ENCODE peak calls at places on chromosomes 7 and 10, in four cellular contexts. X, J, K and G are unnamed samples.

GRCh38 chr10:86365346-86366032 is 1.1 kb downstream of the GRID1 start:
- DNase-seq in X (no peak), J (peak), K (no peak), G (no peak)

GRCh38 chr7:100583132-100584045 is 2.5 kb downstream of the LRCH4 start:
- DNase-seq in X (no peak), J (peak), K (no peak), G (no peak)

GRCh38 chr7:8064828-8065227 is 96.2 kb downstream of the GLCCI1 start:
- DNase-seq in X (no peak), J (no peak), K (no peak), G (no peak)

GRCh38 chr7:115749924-115750323 is 280.6 kb downstream of the TFEC start:
- DNase-seq in X (no peak), J (no peak), K (no peak), G (peak)

GRCh38 chr10:10320981-10321380 is 696.7 kb upstream of the CELF2 start:
- DNase-seq in X (no peak), J (no peak), K (no peak), G (no peak)

GRCh38 chr10:133024711-133025557 is 62.8 kb upstream of the ADGRA1 start:
- DNase-seq in X (no peak), J (no peak), K (no peak), G (no peak)

GRCh38 chr7:37916673-37917660 is at the start of gene SFRP4:
- DNase-seq in X (peak), J (peak), K (no peak), G (peak)

GRCh38 chr7:158649279-158649678 is 55.3 kb downstream of the NCAPG2 start:
- DNase-seq in X (peak), J (no peak), K (peak), G (no peak)

GRCh38 chr7:132180481-132180880 is 395.8 kb downstream of the PLXNA4 start:
- DNase-seq in X (no peak), J (no peak), K (no peak), G (no peak)

GRCh38 chr7:4958477-4959301 is at the start of gene MMD2:
- DNase-seq in X (no peak), J (peak), K (no peak), G (peak)

GRCh38 chr10:5445006-5445405 is 32.6 kb downstream of the NET1 start:
- DNase-seq in X (no peak), J (no peak), K (no peak), G (no peak)

GRCh38 chr10:73646598-73647041 is 5.3 kb upstream of the MYOZ1 start:
- DNase-seq in X (no peak), J (no peak), K (no peak), G (no peak)

GRCh38 chr7:145868935-145869334 is 247.7 kb upstream of the CNTNAP2 start:
- DNase-seq in X (no peak), J (no peak), K (no peak), G (no peak)

GRCh38 chr7:28144266-28144665 is 36.3 kb downstream of the JAZF1 start:
- DNase-seq in X (no peak), J (no peak), K (no peak), G (peak)

GRCh38 chr7:158976468-158976848 is 120.1 kb downstream of the DYNC2I1 start:
- DNase-seq in X (no peak), J (peak), K (no peak), G (no peak)

GRCh38 chr10:93060887-93061593 is 442 bp downstream of the CYP26C1 start:
- DNase-seq in X (no peak), J (no peak), K (no peak), G (no peak)

GRCh38 chr7:105149827-105150226 is 135.8 kb downstream of the KMT2E start:
- DNase-seq in X (no peak), J (no peak), K (peak), G (no peak)

GRCh38 chr10:30059209-30060107 is at the start of gene JCAD:
- DNase-seq in X (peak), J (peak), K (no peak), G (no peak)

GRCh38 chr10:13257621-13258150 is 23.5 kb upstream of the UCMA start:
- DNase-seq in X (no peak), J (no peak), K (no peak), G (no peak)

GRCh38 chr10:48476279-48476982 is 128.4 kb downstream of the ARHGAP22 start:
- DNase-seq in X (no peak), J (peak), K (no peak), G (peak)

GRCh38 chr7:141071260-141071854 is 2.5 kb upstream of the TMEM178B start:
- DNase-seq in X (peak), J (no peak), K (no peak), G (peak)

GRCh38 chr10:118307237-118307636 is 34.9 kb downstream of the FAM204A start:
- DNase-seq in X (no peak), J (no peak), K (no peak), G (no peak)

GRCh38 chr7:142516038-142516501 is 233.2 kb upstream of the PRSS1 start:
- DNase-seq in X (peak), J (no peak), K (no peak), G (peak)

GRCh38 chr7:158824028-158824427 is 5.3 kb downstream of the ESYT2 start:
- DNase-seq in X (no peak), J (no peak), K (no peak), G (no peak)

GRCh38 chr10:14691359-14691758 is 83.3 kb downstream of the FAM107B start:
- DNase-seq in X (no peak), J (no peak), K (no peak), G (no peak)

GRCh38 chr7:90777075-90777864 is 181.1 kb downstream of the CDK14 start:
- DNase-seq in X (no peak), J (no peak), K (no peak), G (no peak)